ENCODE peak calls at places on chromosomes 5 and 9, in ten cellular contexts. G is Right ventricle myocardium superior; O is RPMI8226; J is prostate gland; Y is left ventricle myocardium superior; W is CD8-positive, alpha-beta T cell; E is NCI-H460; V is NCI-H1092; H is AG09309; L is NT2/D1. K is an unnamed sample.

GRCh38 chr5:125140855-125141254 is 394.4 kb upstream of the ZNF608 start:
- DNase-seq in J (no peak), L (no peak), Y (no peak), H (peak), E (peak), O (no peak), V (no peak), G (no peak), W (no peak), K (peak)

GRCh38 chr9:88077071-88077617 is 61.1 kb downstream of the SPATA31C2 start:
- DNase-seq in W (no peak), H (no peak), E (no peak), Y (no peak), G (no peak), V (no peak), J (no peak), O (no peak), L (no peak), K (no peak)

GRCh38 chr9:93681316-93682154 is 105.2 kb downstream of the PHF2 start:
- DNase-seq in O (no peak), G (no peak), E (no peak), H (no peak), Y (peak), V (no peak), W (no peak), J (peak), L (no peak), K (peak)

GRCh38 chr5:16617272-16617973 is 626 bp upstream of the RETREG1 start:
- DNase-seq in V (peak), L (no peak), J (peak), H (no peak), Y (peak), G (peak), W (peak), O (no peak), E (no peak), K (no peak)

GRCh38 chr9:133604214-133604613 is 5.0 kb downstream of the FAM163B start:
- DNase-seq in E (no peak), O (peak), V (no peak), J (no peak), Y (no peak), W (peak), L (no peak), H (no peak), G (no peak), K (no peak)

GRCh38 chr5:141529002-141529401 is 40.1 kb downstream of the PCDHGC5 start:
- DNase-seq in W (no peak), O (no peak), Y (peak), L (no peak), E (no peak), J (no peak), G (no peak), H (no peak), V (no peak), K (no peak)

GRCh38 chr9:20623021-20623747 is 885 bp upstream of the MLLT3 start:
- DNase-seq in W (peak), O (peak), J (peak), L (no peak), E (no peak), H (no peak), Y (peak), V (peak), G (peak), K (peak)

GRCh38 chr5:155532621-155533314 is 519.2 kb downstream of the KIF4B start:
- DNase-seq in V (no peak), H (no peak), L (no peak), G (no peak), O (no peak), W (no peak), J (no peak), Y (no peak), E (no peak), K (no peak)

GRCh38 chr9:123225374-123225813 is 43.0 kb downstream of the STRBP start:
- DNase-seq in J (peak), Y (no peak), W (peak), L (peak), E (peak), O (peak), V (peak), G (no peak), H (peak), K (peak)

GRCh38 chr5:136025900-136026299 is 2.9 kb upstream of the TGFBI start:
- DNase-seq in J (no peak), H (no peak), Y (peak), E (no peak), W (no peak), O (no peak), L (no peak), G (no peak), V (no peak), K (peak)

K was measured in mucosa of gallbladder.